ENCODE peak calls at places on chromosomes 3 and 15, in four cellular contexts. One of them, this sample, is unnamed. For H3K27me3 and H3K4me1, the result is how much of the 10 kb centered on the place peaks cover.

GRCh38 chr3:120432105-120432860 is 18.5 kb downstream of the FSTL1 start:
- DNase-seq in neuronal stem cell: peak
- DNase-seq in HCT116: no peak
- DNase-seq in H1: no peak
- DNase-seq in this sample: peak

GRCh38 chr15:82132742-82133141 is 86.9 kb upstream of the MEX3B start:
- DNase-seq in neuronal stem cell: no peak
- DNase-seq in HCT116: no peak
- DNase-seq in H1: no peak
- DNase-seq in this sample: no peak

GRCh38 chr3:170128977-170129431 is 52.5 kb downstream of the PHC3 start:
- DNase-seq in neuronal stem cell: no peak
- DNase-seq in HCT116: no peak
- DNase-seq in H1: no peak
- DNase-seq in this sample: no peak

GRCh38 chr3:173395412-173396181 is 1.9 kb upstream of the NLGN1 start:
- DNase-seq in neuronal stem cell: peak
- DNase-seq in HCT116: peak
- DNase-seq in H1: peak
- DNase-seq in this sample: peak

GRCh38 chr15:68704496-68705021 is 116.1 kb downstream of the ANP32A start:
- DNase-seq in neuronal stem cell: no peak
- DNase-seq in HCT116: no peak
- DNase-seq in H1: no peak
- DNase-seq in this sample: peak

GRCh38 chr15:101022306-101022705 is 103.1 kb downstream of the LRRK1 start:
- DNase-seq in neuronal stem cell: no peak
- DNase-seq in HCT116: no peak
- DNase-seq in H1: peak
- DNase-seq in this sample: no peak

GRCh38 chr3:188001052-188001567 is 152.8 kb upstream of the LPP start:
- DNase-seq in neuronal stem cell: no peak
- DNase-seq in HCT116: no peak
- DNase-seq in H1: no peak
- DNase-seq in this sample: no peak

GRCh38 chr15:73984208-73984979 is 7.7 kb downstream of the STOML1 start:
- DNase-seq in neuronal stem cell: no peak
- DNase-seq in HCT116: no peak
- DNase-seq in H1: no peak
- DNase-seq in this sample: no peak

GRCh38 chr3:68809596-68809995 is 122.8 kb downstream of the TAFA4 start:
- DNase-seq in neuronal stem cell: no peak
- DNase-seq in HCT116: no peak
- DNase-seq in H1: no peak
- DNase-seq in this sample: no peak

GRCh38 chr15:65375871-65376552 is 1.8 kb downstream of the IGDCC3 start:
- DNase-seq in neuronal stem cell: no peak
- DNase-seq in HCT116: no peak
- DNase-seq in H1: no peak
- DNase-seq in this sample: no peak
- H3K27me3 ChIP-seq in neuronal stem cell: under half
- H3K27me3 ChIP-seq in HCT116: under half
- H3K27me3 ChIP-seq in H1: under half
- H3K27me3 ChIP-seq in this sample: under half

GRCh38 chr3:123310741-123311140 is 109.0 kb downstream of the SEC22A start:
- DNase-seq in neuronal stem cell: no peak
- DNase-seq in HCT116: no peak
- DNase-seq in H1: no peak
- DNase-seq in this sample: no peak
- H3K4me2 ChIP-seq in neuronal stem cell: no peak
- H3K4me2 ChIP-seq in HCT116: no peak
- H3K4me2 ChIP-seq in H1: no peak
- H3K4me2 ChIP-seq in this sample: no peak

GRCh38 chr3:149368201-149368849 is 9.1 kb downstream of the TM4SF1 start:
- DNase-seq in neuronal stem cell: no peak
- DNase-seq in HCT116: no peak
- DNase-seq in H1: no peak
- DNase-seq in this sample: no peak

GRCh38 chr3:149368850-149369497 is 8.5 kb downstream of the TM4SF1 start:
- DNase-seq in neuronal stem cell: no peak
- DNase-seq in HCT116: no peak
- DNase-seq in H1: no peak
- DNase-seq in this sample: no peak

GRCh38 chr3:149371001-149371722 is 6.3 kb downstream of the TM4SF1 start:
- DNase-seq in neuronal stem cell: no peak
- DNase-seq in HCT116: no peak
- DNase-seq in H1: no peak
- DNase-seq in this sample: peak

GRCh38 chr3:149371723-149372114 is 5.7 kb downstream of the TM4SF1 start:
- DNase-seq in neuronal stem cell: no peak
- DNase-seq in HCT116: no peak
- DNase-seq in H1: no peak
- DNase-seq in this sample: no peak

GRCh38 chr3:149369991-149370866 is 7.2 kb downstream of the TM4SF1 start:
- DNase-seq in neuronal stem cell: no peak
- DNase-seq in HCT116: no peak
- DNase-seq in H1: no peak
- DNase-seq in this sample: no peak
- H3K4me1 ChIP-seq in neuronal stem cell: under half
- H3K4me1 ChIP-seq in HCT116: half or more
- H3K4me1 ChIP-seq in H1: under half
- H3K4me1 ChIP-seq in this sample: half or more

GRCh38 chr3:138949445-138950005 is 2.5 kb downstream of the FOXL2NB start:
- DNase-seq in neuronal stem cell: no peak
- DNase-seq in HCT116: no peak
- DNase-seq in H1: peak
- DNase-seq in this sample: no peak
- H3K27me3 ChIP-seq in neuronal stem cell: under half
- H3K27me3 ChIP-seq in HCT116: under half
- H3K27me3 ChIP-seq in H1: half or more
- H3K27me3 ChIP-seq in this sample: half or more

GRCh38 chr3:189914799-189915198 is 205.9 kb downstream of the P3H2 start:
- DNase-seq in neuronal stem cell: no peak
- DNase-seq in HCT116: no peak
- DNase-seq in H1: no peak
- DNase-seq in this sample: no peak
- H3K4me2 ChIP-seq in neuronal stem cell: no peak
- H3K4me2 ChIP-seq in HCT116: peak
- H3K4me2 ChIP-seq in H1: no peak
- H3K4me2 ChIP-seq in this sample: no peak

GRCh38 chr3:184335291-184335660 is 2.1 kb upstream of the FAM131A start:
- DNase-seq in neuronal stem cell: no peak
- DNase-seq in HCT116: no peak
- DNase-seq in H1: no peak
- DNase-seq in this sample: no peak

GRCh38 chr3:184337315-184337714 is at the start of gene FAM131A:
- DNase-seq in neuronal stem cell: no peak
- DNase-seq in HCT116: no peak
- DNase-seq in H1: no peak
- DNase-seq in this sample: no peak

GRCh38 chr3:184336484-184337230 is 743 bp upstream of the FAM131A start:
- DNase-seq in neuronal stem cell: no peak
- DNase-seq in HCT116: no peak
- DNase-seq in H1: peak
- DNase-seq in this sample: peak

GRCh38 chr3:184334470-184335158 is 2.8 kb upstream of the FAM131A start:
- DNase-seq in neuronal stem cell: no peak
- DNase-seq in HCT116: no peak
- DNase-seq in H1: no peak
- DNase-seq in this sample: peak

GRCh38 chr3:184335661-184336483 is 1.5 kb upstream of the FAM131A start:
- DNase-seq in neuronal stem cell: peak
- DNase-seq in HCT116: peak
- DNase-seq in H1: peak
- DNase-seq in this sample: peak
- H3K4me1 ChIP-seq in neuronal stem cell: under half
- H3K4me1 ChIP-seq in HCT116: half or more
- H3K4me1 ChIP-seq in H1: under half
- H3K4me1 ChIP-seq in this sample: under half

GRCh38 chr15:89494941-89495637 is 1.3 kb downstream of the RHCG start:
- DNase-seq in neuronal stem cell: peak
- DNase-seq in HCT116: no peak
- DNase-seq in H1: peak
- DNase-seq in this sample: no peak
- H3K27me3 ChIP-seq in neuronal stem cell: under half
- H3K27me3 ChIP-seq in HCT116: under half
- H3K27me3 ChIP-seq in H1: under half
- H3K27me3 ChIP-seq in this sample: under half

DNA sequence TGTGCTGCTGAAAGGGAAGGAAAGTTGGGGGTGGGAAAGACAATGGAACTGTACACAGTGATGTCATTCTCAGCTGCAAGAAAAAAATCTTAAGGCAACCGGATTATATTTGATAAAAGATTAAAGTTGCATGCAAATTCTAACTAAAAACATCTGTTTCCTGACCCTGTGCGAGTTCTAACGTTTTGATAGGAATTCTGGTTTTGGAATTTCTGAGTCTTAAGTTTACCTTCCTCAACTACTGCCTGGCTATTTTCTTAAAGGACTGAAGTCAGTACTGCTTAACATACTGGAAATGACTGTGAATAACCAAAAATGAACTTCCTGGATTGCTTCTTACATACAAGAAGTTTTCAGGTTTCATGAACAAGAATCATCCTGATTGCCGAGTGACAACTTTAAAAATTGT is 115.6 kb downstream of the SLC25A26 start:
- DNase-seq in neuronal stem cell: no peak
- DNase-seq in HCT116: no peak
- DNase-seq in H1: no peak
- DNase-seq in this sample: no peak
- H3K4me2 ChIP-seq in neuronal stem cell: no peak
- H3K4me2 ChIP-seq in HCT116: no peak
- H3K4me2 ChIP-seq in H1: no peak
- H3K4me2 ChIP-seq in this sample: no peak

GRCh38 chr3:123400169-123400568 is 48.7 kb downstream of the ADCY5 start:
- DNase-seq in neuronal stem cell: no peak
- DNase-seq in HCT116: no peak
- DNase-seq in H1: no peak
- DNase-seq in this sample: no peak
- H3K4me1 ChIP-seq in neuronal stem cell: under half
- H3K4me1 ChIP-seq in HCT116: under half
- H3K4me1 ChIP-seq in H1: under half
- H3K4me1 ChIP-seq in this sample: under half